ENCODE peak calls at places on chromosomes 16 and 17, in eight cellular contexts. One of them, this sample, is unnamed.

GRCh38 chr17:69142473-69142802 is 743 bp upstream of the ABCA6 start:
- DNase-seq in dorsolateral prefrontal cortex: no peak
- DNase-seq in ascending aorta: no peak
- DNase-seq in small intestine: peak; percentile 8
- DNase-seq in DND-41: no peak
- DNase-seq in CD8-positive, alpha-beta memory T cell: no peak
- DNase-seq in lower leg skin: peak; percentile 40
- DNase-seq in AG04450: peak; percentile 15
- DNase-seq in this sample: no peak

GRCh38 chr17:57692770-57693169 is 52.3 kb downstream of the CCDC182 start:
- DNase-seq in CD8-positive, alpha-beta memory T cell: no peak
- DNase-seq in lower leg skin: no peak
- DNase-seq in DND-41: no peak
- DNase-seq in dorsolateral prefrontal cortex: no peak
- DNase-seq in ascending aorta: no peak
- DNase-seq in AG04450: no peak
- DNase-seq in small intestine: no peak
- DNase-seq in this sample: no peak

GRCh38 chr17:50498021-50498874 is 10.0 kb upstream of the MYCBPAP start:
- DNase-seq in small intestine: peak; percentile 84
- DNase-seq in AG04450: no peak
- DNase-seq in dorsolateral prefrontal cortex: no peak
- DNase-seq in CD8-positive, alpha-beta memory T cell: no peak
- DNase-seq in ascending aorta: no peak
- DNase-seq in DND-41: no peak
- DNase-seq in lower leg skin: no peak
- DNase-seq in this sample: no peak

GRCh38 chr16:29154676-29155121 is 169.8 kb downstream of the LAT start:
- DNase-seq in AG04450: peak; percentile 61
- DNase-seq in CD8-positive, alpha-beta memory T cell: no peak
- DNase-seq in ascending aorta: no peak
- DNase-seq in DND-41: no peak
- DNase-seq in lower leg skin: no peak
- DNase-seq in small intestine: no peak
- DNase-seq in dorsolateral prefrontal cortex: no peak
- DNase-seq in this sample: no peak

GRCh38 chr17:31581022-31581483 is 189.6 kb downstream of the RAB11FIP4 start:
- DNase-seq in dorsolateral prefrontal cortex: peak; percentile 75
- DNase-seq in DND-41: no peak
- DNase-seq in lower leg skin: no peak
- DNase-seq in small intestine: no peak
- DNase-seq in AG04450: no peak
- DNase-seq in CD8-positive, alpha-beta memory T cell: no peak
- DNase-seq in ascending aorta: no peak
- DNase-seq in this sample: no peak

GRCh38 chr17:67993998-67994361 is 2.3 kb downstream of the C17orf58 start:
- DNase-seq in small intestine: no peak
- DNase-seq in ascending aorta: no peak
- DNase-seq in CD8-positive, alpha-beta memory T cell: no peak
- DNase-seq in DND-41: no peak
- DNase-seq in AG04450: no peak
- DNase-seq in dorsolateral prefrontal cortex: no peak
- DNase-seq in lower leg skin: no peak
- DNase-seq in this sample: no peak

GRCh38 chr17:78140169-78141051 is 5.8 kb upstream of the C17orf99 start:
- DNase-seq in dorsolateral prefrontal cortex: no peak
- DNase-seq in CD8-positive, alpha-beta memory T cell: peak; percentile 94
- DNase-seq in lower leg skin: peak; percentile 97
- DNase-seq in ascending aorta: peak; percentile 75
- DNase-seq in DND-41: peak; percentile 84
- DNase-seq in AG04450: no peak
- DNase-seq in small intestine: peak; percentile 99
- DNase-seq in this sample: peak; percentile 93

GRCh38 chr17:31391496-31391949 is at the start of gene RAB11FIP4:
- DNase-seq in lower leg skin: peak; percentile 5
- DNase-seq in small intestine: no peak
- DNase-seq in ascending aorta: no peak
- DNase-seq in dorsolateral prefrontal cortex: no peak
- DNase-seq in AG04450: no peak
- DNase-seq in DND-41: no peak
- DNase-seq in CD8-positive, alpha-beta memory T cell: no peak
- DNase-seq in this sample: no peak

GRCh38 chr17:80528521-80528920 is 16.1 kb upstream of the RPTOR start:
- DNase-seq in lower leg skin: no peak
- DNase-seq in AG04450: no peak
- DNase-seq in small intestine: no peak
- DNase-seq in DND-41: no peak
- DNase-seq in dorsolateral prefrontal cortex: no peak
- DNase-seq in CD8-positive, alpha-beta memory T cell: no peak
- DNase-seq in ascending aorta: no peak
- DNase-seq in this sample: no peak

GRCh38 chr16:88700636-88701482 is 5.3 kb downstream of the RNF166 start:
- DNase-seq in dorsolateral prefrontal cortex: peak; percentile 78
- DNase-seq in DND-41: peak; percentile 96
- DNase-seq in ascending aorta: peak; percentile 92
- DNase-seq in small intestine: peak; percentile 68
- DNase-seq in CD8-positive, alpha-beta memory T cell: peak; percentile 96
- DNase-seq in lower leg skin: peak; percentile 88
- DNase-seq in AG04450: peak; percentile 46
- DNase-seq in this sample: peak; percentile 89

GRCh38 chr17:20063665-20064648 is 54.8 kb downstream of the SPECC1 start:
- DNase-seq in lower leg skin: peak; percentile 85
- DNase-seq in dorsolateral prefrontal cortex: peak; percentile 87
- DNase-seq in DND-41: no peak
- DNase-seq in small intestine: no peak
- DNase-seq in AG04450: peak; percentile 77
- DNase-seq in CD8-positive, alpha-beta memory T cell: no peak
- DNase-seq in ascending aorta: peak; percentile 66
- DNase-seq in this sample: no peak

GRCh38 chr17:58204796-58205195 is 12.3 kb downstream of the EPX start:
- DNase-seq in CD8-positive, alpha-beta memory T cell: no peak
- DNase-seq in DND-41: no peak
- DNase-seq in dorsolateral prefrontal cortex: no peak
- DNase-seq in ascending aorta: no peak
- DNase-seq in lower leg skin: no peak
- DNase-seq in AG04450: no peak
- DNase-seq in small intestine: no peak
- DNase-seq in this sample: no peak

GRCh38 chr17:70230883-70231282 is 61.6 kb downstream of the KCNJ2 start:
- DNase-seq in DND-41: no peak
- DNase-seq in dorsolateral prefrontal cortex: no peak
- DNase-seq in CD8-positive, alpha-beta memory T cell: no peak
- DNase-seq in lower leg skin: no peak
- DNase-seq in ascending aorta: no peak
- DNase-seq in AG04450: no peak
- DNase-seq in small intestine: no peak
- DNase-seq in this sample: no peak

GRCh38 chr17:32508926-32509325 is 22.1 kb downstream of the CDK5R1 start:
- DNase-seq in AG04450: no peak
- DNase-seq in dorsolateral prefrontal cortex: no peak
- DNase-seq in CD8-positive, alpha-beta memory T cell: no peak
- DNase-seq in DND-41: no peak
- DNase-seq in ascending aorta: no peak
- DNase-seq in small intestine: no peak
- DNase-seq in lower leg skin: no peak
- DNase-seq in this sample: no peak

GRCh38 chr16:58661199-58661830 is 23.3 kb downstream of the SLC38A7 start:
- DNase-seq in CD8-positive, alpha-beta memory T cell: no peak
- DNase-seq in lower leg skin: peak; percentile 39
- DNase-seq in AG04450: peak; percentile 66
- DNase-seq in ascending aorta: no peak
- DNase-seq in dorsolateral prefrontal cortex: peak; percentile 39
- DNase-seq in small intestine: peak; percentile 92
- DNase-seq in DND-41: no peak
- DNase-seq in this sample: no peak

GRCh38 chr17:74190154-74190553 is 13.3 kb upstream of the RPL38 start:
- DNase-seq in dorsolateral prefrontal cortex: no peak
- DNase-seq in small intestine: peak; percentile 71
- DNase-seq in lower leg skin: no peak
- DNase-seq in ascending aorta: no peak
- DNase-seq in AG04450: no peak
- DNase-seq in DND-41: no peak
- DNase-seq in CD8-positive, alpha-beta memory T cell: no peak
- DNase-seq in this sample: peak; percentile 52

GRCh38 chr17:36616391-36617029 is 15.1 kb downstream of the MRM1 start:
- DNase-seq in DND-41: no peak
- DNase-seq in small intestine: no peak
- DNase-seq in dorsolateral prefrontal cortex: no peak
- DNase-seq in CD8-positive, alpha-beta memory T cell: no peak
- DNase-seq in AG04450: no peak
- DNase-seq in lower leg skin: no peak
- DNase-seq in ascending aorta: no peak
- DNase-seq in this sample: no peak

GRCh38 chr17:45907720-45908395 is 13.5 kb downstream of the MAPT start:
- DNase-seq in ascending aorta: no peak
- DNase-seq in small intestine: no peak
- DNase-seq in lower leg skin: no peak
- DNase-seq in AG04450: no peak
- DNase-seq in DND-41: no peak
- DNase-seq in dorsolateral prefrontal cortex: peak; percentile 75
- DNase-seq in CD8-positive, alpha-beta memory T cell: no peak
- DNase-seq in this sample: no peak

GRCh38 chr17:17117923-17118322 is 75.7 kb downstream of the MPRIP start:
- DNase-seq in DND-41: no peak
- DNase-seq in small intestine: no peak
- DNase-seq in CD8-positive, alpha-beta memory T cell: no peak
- DNase-seq in AG04450: no peak
- DNase-seq in ascending aorta: no peak
- DNase-seq in lower leg skin: no peak
- DNase-seq in dorsolateral prefrontal cortex: no peak
- DNase-seq in this sample: no peak

DNA sequence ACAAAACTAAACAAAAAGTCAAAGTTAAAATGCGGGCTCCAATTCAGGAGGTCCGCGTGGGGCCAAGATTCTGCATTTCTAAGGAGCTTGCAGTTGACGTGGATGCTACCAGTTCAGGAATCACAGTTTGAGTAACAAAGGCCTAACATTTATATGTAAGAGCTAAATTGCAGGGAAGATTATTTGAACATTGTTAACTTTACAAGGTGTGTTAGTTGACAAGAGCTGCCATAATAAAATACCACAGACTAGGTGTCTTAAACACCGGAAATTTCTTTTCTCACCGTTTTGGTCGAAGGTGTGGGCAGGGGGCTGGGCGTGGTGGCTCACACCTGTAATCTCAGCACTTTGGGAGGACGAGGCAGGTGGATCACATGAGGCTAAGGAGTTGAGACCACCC is 24.8 kb upstream of the CMIP start:
- DNase-seq in AG04450: no peak
- DNase-seq in lower leg skin: no peak
- DNase-seq in small intestine: no peak
- DNase-seq in CD8-positive, alpha-beta memory T cell: no peak
- DNase-seq in DND-41: no peak
- DNase-seq in dorsolateral prefrontal cortex: no peak
- DNase-seq in ascending aorta: no peak
- DNase-seq in this sample: no peak
- H3K4me3 ChIP-seq in AG04450: no peak overlapping the region
- H3K4me3 ChIP-seq in lower leg skin: no peak overlapping the region
- H3K4me3 ChIP-seq in small intestine: no peak overlapping the region
- H3K4me3 ChIP-seq in CD8-positive, alpha-beta memory T cell: no peak overlapping the region
- H3K4me3 ChIP-seq in DND-41: no peak overlapping the region
- H3K4me3 ChIP-seq in dorsolateral prefrontal cortex: no peak overlapping the region
- H3K4me3 ChIP-seq in ascending aorta: no peak overlapping the region
- H3K4me3 ChIP-seq in this sample: no peak overlapping the region

DNA sequence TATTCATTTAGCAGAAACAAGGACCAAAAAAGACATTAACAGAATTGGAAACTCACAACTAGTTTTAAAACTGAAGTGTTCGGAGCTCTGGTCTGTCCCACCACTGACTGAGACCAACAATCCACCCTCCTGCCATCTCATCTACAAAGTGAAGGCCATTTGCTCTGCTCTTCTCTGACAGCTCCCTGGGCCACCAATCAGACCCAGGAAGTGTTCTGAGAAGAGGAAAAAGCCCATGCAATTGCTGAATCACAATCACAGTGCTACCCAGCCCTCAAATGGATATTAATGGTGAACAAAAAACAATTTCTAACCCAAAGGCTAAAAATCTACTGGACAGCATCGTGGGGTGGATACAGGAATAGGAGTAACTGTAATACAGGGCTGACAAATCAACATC is 2.1 kb downstream of the RPL23 start:
- DNase-seq in CD8-positive, alpha-beta memory T cell: no peak
- DNase-seq in dorsolateral prefrontal cortex: no peak
- DNase-seq in small intestine: no peak
- DNase-seq in lower leg skin: no peak
- DNase-seq in DND-41: no peak
- DNase-seq in AG04450: no peak
- DNase-seq in ascending aorta: no peak
- DNase-seq in this sample: no peak
- H3K4me3 ChIP-seq in CD8-positive, alpha-beta memory T cell: peak overlapping the region; percentile 5
- H3K4me3 ChIP-seq in dorsolateral prefrontal cortex: peak overlapping the region; percentile 72
- H3K4me3 ChIP-seq in small intestine: peak overlapping the region; percentile 69
- H3K4me3 ChIP-seq in lower leg skin: no peak overlapping the region
- H3K4me3 ChIP-seq in DND-41: peak overlapping the region; percentile 75
- H3K4me3 ChIP-seq in AG04450: peak overlapping the region; percentile 91
- H3K4me3 ChIP-seq in ascending aorta: peak overlapping the region; percentile 70
- H3K4me3 ChIP-seq in this sample: peak overlapping the region; percentile 72

GRCh38 chr17:59367657-59368045 is 36.2 kb downstream of the YPEL2 start:
- DNase-seq in CD8-positive, alpha-beta memory T cell: no peak
- DNase-seq in AG04450: no peak
- DNase-seq in DND-41: no peak
- DNase-seq in lower leg skin: no peak
- DNase-seq in dorsolateral prefrontal cortex: no peak
- DNase-seq in small intestine: no peak
- DNase-seq in ascending aorta: no peak
- DNase-seq in this sample: no peak

GRCh38 chr17:59366773-59367656 is 35.6 kb downstream of the YPEL2 start:
- DNase-seq in ascending aorta: no peak
- DNase-seq in AG04450: no peak
- DNase-seq in lower leg skin: no peak
- DNase-seq in small intestine: peak; percentile 95
- DNase-seq in DND-41: no peak
- DNase-seq in CD8-positive, alpha-beta memory T cell: no peak
- DNase-seq in dorsolateral prefrontal cortex: no peak
- DNase-seq in this sample: no peak

GRCh38 chr17:59362811-59363205 is 31.4 kb downstream of the YPEL2 start:
- DNase-seq in DND-41: no peak
- DNase-seq in small intestine: no peak
- DNase-seq in AG04450: no peak
- DNase-seq in dorsolateral prefrontal cortex: no peak
- DNase-seq in ascending aorta: no peak
- DNase-seq in CD8-positive, alpha-beta memory T cell: no peak
- DNase-seq in lower leg skin: no peak
- DNase-seq in this sample: no peak

GRCh38 chr17:59366040-59366757 is 34.7 kb downstream of the YPEL2 start:
- DNase-seq in dorsolateral prefrontal cortex: no peak
- DNase-seq in lower leg skin: no peak
- DNase-seq in CD8-positive, alpha-beta memory T cell: no peak
- DNase-seq in small intestine: no peak
- DNase-seq in ascending aorta: no peak
- DNase-seq in AG04450: no peak
- DNase-seq in DND-41: no peak
- DNase-seq in this sample: no peak

GRCh38 chr17:59365383-59365981 is 34.0 kb downstream of the YPEL2 start:
- DNase-seq in DND-41: no peak
- DNase-seq in CD8-positive, alpha-beta memory T cell: peak; percentile 21
- DNase-seq in lower leg skin: no peak
- DNase-seq in AG04450: no peak
- DNase-seq in small intestine: no peak
- DNase-seq in ascending aorta: no peak
- DNase-seq in dorsolateral prefrontal cortex: peak; percentile 54
- DNase-seq in this sample: no peak
- H3K4me3 ChIP-seq in DND-41: no peak overlapping the region
- H3K4me3 ChIP-seq in CD8-positive, alpha-beta memory T cell: peak overlapping the region; percentile 26
- H3K4me3 ChIP-seq in lower leg skin: no peak overlapping the region
- H3K4me3 ChIP-seq in AG04450: no peak overlapping the region
- H3K4me3 ChIP-seq in small intestine: no peak overlapping the region
- H3K4me3 ChIP-seq in ascending aorta: peak overlapping the region; percentile 2
- H3K4me3 ChIP-seq in dorsolateral prefrontal cortex: no peak overlapping the region
- H3K4me3 ChIP-seq in this sample: no peak overlapping the region

GRCh38 chr16:27317738-27318398 is 4.1 kb downstream of the IL4R start:
- DNase-seq in DND-41: no peak
- DNase-seq in CD8-positive, alpha-beta memory T cell: no peak
- DNase-seq in AG04450: no peak
- DNase-seq in lower leg skin: no peak
- DNase-seq in dorsolateral prefrontal cortex: no peak
- DNase-seq in ascending aorta: no peak
- DNase-seq in small intestine: no peak
- DNase-seq in this sample: no peak
- H3K4me3 ChIP-seq in DND-41: no peak overlapping the region
- H3K4me3 ChIP-seq in CD8-positive, alpha-beta memory T cell: peak overlapping the region; percentile 90
- H3K4me3 ChIP-seq in AG04450: no peak overlapping the region
- H3K4me3 ChIP-seq in lower leg skin: no peak overlapping the region
- H3K4me3 ChIP-seq in dorsolateral prefrontal cortex: no peak overlapping the region
- H3K4me3 ChIP-seq in ascending aorta: peak overlapping the region; percentile 10
- H3K4me3 ChIP-seq in small intestine: no peak overlapping the region
- H3K4me3 ChIP-seq in this sample: no peak overlapping the region